ENCODE peak calls at places on chromosomes 3 and 15, in four cellular contexts. U is HFF-Myc, O is left ventricle myocardium superior, M is foreskin fibroblast. R is an unnamed sample.

GRCh38 chr3:50427255-50427654 is 67.9 kb upstream of the TMEM115 start:
- DNase-seq in U (no peak), O (no peak), M (no peak), R (no peak)

GRCh38 chr3:101944308-101944707 is 95.0 kb downstream of the NFKBIZ start:
- DNase-seq in U (no peak), O (no peak), M (no peak), R (no peak)

GRCh38 chr15:98650871-98651481 is 2.6 kb downstream of the IGF1R start:
- DNase-seq in U (no peak), O (peak), M (peak), R (peak)

GRCh38 chr15:63481105-63481810 is 23.1 kb upstream of the USP3 start:
- DNase-seq in U (no peak), O (no peak), M (peak), R (peak)

GRCh38 chr15:34275721-34276120 is 50.9 kb downstream of the EMC4 start:
- DNase-seq in U (no peak), O (no peak), M (peak), R (no peak)

GRCh38 chr15:52438047-52438446 is 90.6 kb downstream of the MYO5A start:
- DNase-seq in U (no peak), O (no peak), M (no peak), R (no peak)

GRCh38 chr3:46087871-46088270 is 60.6 kb upstream of the XCR1 start:
- DNase-seq in U (no peak), O (no peak), M (peak), R (no peak)

GRCh38 chr3:143084856-143085731 is 34.5 kb upstream of the CHST2 start:
- DNase-seq in U (peak), O (no peak), M (peak), R (peak)

GRCh38 chr3:62876064-62876463 is 848 bp upstream of the CADPS start:
- DNase-seq in U (peak), O (peak), M (peak), R (peak)

GRCh38 chr3:157063926-157064325 is 96.0 kb downstream of the CCNL1 start:
- DNase-seq in U (no peak), O (no peak), M (no peak), R (peak)

GRCh38 chr3:45462522-45463262 is 74.3 kb downstream of the LARS2 start:
- DNase-seq in U (no peak), O (no peak), M (peak), R (no peak)

GRCh38 chr15:79811406-79812405 is 85.1 kb downstream of the MTHFS start:
- DNase-seq in U (peak), O (peak), M (peak), R (peak)

GRCh38 chr15:39456113-39456512 is 124.8 kb upstream of the THBS1 start:
- DNase-seq in U (no peak), O (no peak), M (no peak), R (no peak)

GRCh38 chr3:88410259-88410658 is 260.5 kb downstream of the C3orf38 start:
- DNase-seq in U (no peak), O (no peak), M (no peak), R (no peak)

GRCh38 chr3:160676547-160677303 is at the start of gene ARL14:
- DNase-seq in U (no peak), O (no peak), M (peak), R (peak)

GRCh38 chr3:71121429-71122167 is 461.9 kb downstream of the FOXP1 start:
- DNase-seq in U (no peak), O (peak), M (no peak), R (peak)

GRCh38 chr15:23548071-23548470 is 17.4 kb upstream of the MKRN3 start:
- DNase-seq in U (no peak), O (no peak), M (no peak), R (no peak)

GRCh38 chr3:178451799-178452198 is 84.4 kb upstream of the KCNMB2 start:
- DNase-seq in U (no peak), O (no peak), M (no peak), R (no peak)

R was measured in MG63.